ENCODE peak calls at places on chromosomes 2 and 18, in seven cellular contexts. Z is central memory CD4-positive, alpha-beta T cell; M is EL; S is M059J; A is NCI-H1417; B is T-helper 2 cell; P is nephron progenitor cell. R is an unnamed sample.

GRCh38 chr2:176117162-176117822 is 714 bp downstream of the HOXD10 start:
- DNase-seq in B (no peak), S (no peak), P (peak; percentile 20), A (no peak), Z (no peak), M (no peak), R (no peak)

GRCh38 chr2:43070676-43071491 is 155.5 kb downstream of the ZFP36L2 start:
- DNase-seq in B (no peak), M (no peak), P (peak; percentile 69), A (no peak), Z (no peak), S (no peak), R (no peak)

GRCh38 chr2:183511154-183511553 is 386.9 kb downstream of the NUP35 start:
- DNase-seq in Z (no peak), P (no peak), M (no peak), A (no peak), B (no peak), S (no peak), R (no peak)

GRCh38 chr2:236236559-236237450 is 27.4 kb downstream of the ASB18 start:
- DNase-seq in B (no peak), A (no peak), P (peak; percentile 32), S (no peak), M (no peak), Z (no peak), R (no peak)

GRCh38 chr2:236774171-236774570 is 204.5 kb downstream of the ACKR3 start:
- DNase-seq in A (no peak), P (no peak), Z (no peak), B (no peak), M (no peak), S (no peak), R (no peak)

GRCh38 chr18:24632158-24632988 is 171.9 kb downstream of the HRH4 start:
- DNase-seq in A (no peak), Z (no peak), M (no peak), P (no peak), S (no peak), B (no peak), R (no peak)

GRCh38 chr2:228474466-228474865 is 293.0 kb upstream of the SPHKAP start:
- DNase-seq in P (no peak), M (peak; percentile 53), A (no peak), S (peak; percentile 12), Z (no peak), B (no peak), R (no peak)

GRCh38 chr2:191051825-191052778 is 38.1 kb upstream of the STAT1 start:
- DNase-seq in M (peak; percentile 69), B (no peak), P (no peak), Z (peak; percentile 50), S (peak; percentile 57), A (peak; percentile 71), R (no peak)